ENCODE peak calls at places on chromosomes 12 and 14, in eight cellular contexts. One of them, this sample, is unnamed.

GRCh38 chr12:122681814-122682213 is 21.3 kb downstream of the HCAR2 start:
- DNase-seq in suprapubic skin: no peak
- DNase-seq in AG09309: peak
- DNase-seq in upper lobe of left lung: peak
- DNase-seq in ovary: no peak
- DNase-seq in BE2C: no peak
- DNase-seq in lung: peak
- DNase-seq in heart right ventricle: no peak
- DNase-seq in this sample: no peak

GRCh38 chr14:49977126-49977841 is 84.4 kb downstream of the ARF6 start:
- DNase-seq in suprapubic skin: no peak
- DNase-seq in AG09309: no peak
- DNase-seq in upper lobe of left lung: no peak
- DNase-seq in ovary: no peak
- DNase-seq in BE2C: no peak
- DNase-seq in lung: no peak
- DNase-seq in heart right ventricle: no peak
- DNase-seq in this sample: peak

GRCh38 chr12:97404549-97404948 is 58.1 kb upstream of the RMST start:
- DNase-seq in suprapubic skin: no peak
- DNase-seq in AG09309: no peak
- DNase-seq in upper lobe of left lung: peak
- DNase-seq in ovary: no peak
- DNase-seq in BE2C: peak
- DNase-seq in lung: no peak
- DNase-seq in heart right ventricle: no peak
- DNase-seq in this sample: no peak

GRCh38 chr14:101230161-101230850 is 326.8 kb upstream of the RTL1 start:
- DNase-seq in suprapubic skin: peak
- DNase-seq in AG09309: no peak
- DNase-seq in upper lobe of left lung: no peak
- DNase-seq in ovary: no peak
- DNase-seq in BE2C: no peak
- DNase-seq in lung: no peak
- DNase-seq in heart right ventricle: no peak
- DNase-seq in this sample: no peak

GRCh38 chr12:105876426-105876927 is 262.3 kb downstream of the NUAK1 start:
- DNase-seq in suprapubic skin: no peak
- DNase-seq in AG09309: no peak
- DNase-seq in upper lobe of left lung: no peak
- DNase-seq in ovary: no peak
- DNase-seq in BE2C: no peak
- DNase-seq in lung: no peak
- DNase-seq in heart right ventricle: no peak
- DNase-seq in this sample: no peak

GRCh38 chr12:13374783-13375182 is 178.3 kb downstream of the EMP1 start:
- DNase-seq in suprapubic skin: no peak
- DNase-seq in AG09309: no peak
- DNase-seq in upper lobe of left lung: no peak
- DNase-seq in ovary: no peak
- DNase-seq in BE2C: no peak
- DNase-seq in lung: no peak
- DNase-seq in heart right ventricle: peak
- DNase-seq in this sample: no peak

GRCh38 chr14:38243696-38244250 is 12.1 kb downstream of the CLEC14A start:
- DNase-seq in suprapubic skin: no peak
- DNase-seq in AG09309: peak
- DNase-seq in upper lobe of left lung: no peak
- DNase-seq in ovary: no peak
- DNase-seq in BE2C: no peak
- DNase-seq in lung: no peak
- DNase-seq in heart right ventricle: no peak
- DNase-seq in this sample: no peak

GRCh38 chr12:96434107-96434506 is 33.9 kb upstream of the CDK17 start:
- DNase-seq in suprapubic skin: no peak
- DNase-seq in AG09309: peak
- DNase-seq in upper lobe of left lung: peak
- DNase-seq in ovary: no peak
- DNase-seq in BE2C: no peak
- DNase-seq in lung: no peak
- DNase-seq in heart right ventricle: no peak
- DNase-seq in this sample: peak

GRCh38 chr14:97976861-97977260 is 1179.7 kb downstream of the VRK1 start:
- DNase-seq in suprapubic skin: peak
- DNase-seq in AG09309: no peak
- DNase-seq in upper lobe of left lung: peak
- DNase-seq in ovary: no peak
- DNase-seq in BE2C: no peak
- DNase-seq in lung: peak
- DNase-seq in heart right ventricle: peak
- DNase-seq in this sample: peak

GRCh38 chr12:122984612-122985358 is 4.3 kb downstream of the ARL6IP4 start:
- DNase-seq in suprapubic skin: no peak
- DNase-seq in AG09309: no peak
- DNase-seq in upper lobe of left lung: no peak
- DNase-seq in ovary: peak
- DNase-seq in BE2C: no peak
- DNase-seq in lung: no peak
- DNase-seq in heart right ventricle: peak
- DNase-seq in this sample: no peak

GRCh38 chr14:84108746-84109457 is 1421.0 kb upstream of the FLRT2 start:
- DNase-seq in suprapubic skin: no peak
- DNase-seq in AG09309: no peak
- DNase-seq in upper lobe of left lung: no peak
- DNase-seq in ovary: no peak
- DNase-seq in BE2C: no peak
- DNase-seq in lung: no peak
- DNase-seq in heart right ventricle: no peak
- DNase-seq in this sample: no peak

GRCh38 chr12:103012884-103013283 is 55.4 kb downstream of the ASCL1 start:
- DNase-seq in suprapubic skin: no peak
- DNase-seq in AG09309: no peak
- DNase-seq in upper lobe of left lung: no peak
- DNase-seq in ovary: no peak
- DNase-seq in BE2C: peak
- DNase-seq in lung: no peak
- DNase-seq in heart right ventricle: no peak
- DNase-seq in this sample: no peak

GRCh38 chr12:14961466-14962155 is at the start of gene ARHGDIB:
- DNase-seq in suprapubic skin: no peak
- DNase-seq in AG09309: no peak
- DNase-seq in upper lobe of left lung: peak
- DNase-seq in ovary: no peak
- DNase-seq in BE2C: no peak
- DNase-seq in lung: peak
- DNase-seq in heart right ventricle: peak
- DNase-seq in this sample: peak

GRCh38 chr12:14959463-14959862 is 1.9 kb downstream of the ARHGDIB start:
- DNase-seq in suprapubic skin: no peak
- DNase-seq in AG09309: no peak
- DNase-seq in upper lobe of left lung: no peak
- DNase-seq in ovary: no peak
- DNase-seq in BE2C: no peak
- DNase-seq in lung: no peak
- DNase-seq in heart right ventricle: no peak
- DNase-seq in this sample: no peak

GRCh38 chr12:14959916-14960315 is 1.5 kb downstream of the ARHGDIB start:
- DNase-seq in suprapubic skin: no peak
- DNase-seq in AG09309: no peak
- DNase-seq in upper lobe of left lung: no peak
- DNase-seq in ovary: no peak
- DNase-seq in BE2C: no peak
- DNase-seq in lung: no peak
- DNase-seq in heart right ventricle: no peak
- DNase-seq in this sample: no peak

GRCh38 chr12:14962180-14962579 is 779 bp upstream of the ARHGDIB start:
- DNase-seq in suprapubic skin: no peak
- DNase-seq in AG09309: no peak
- DNase-seq in upper lobe of left lung: no peak
- DNase-seq in ovary: no peak
- DNase-seq in BE2C: no peak
- DNase-seq in lung: no peak
- DNase-seq in heart right ventricle: no peak
- DNase-seq in this sample: no peak

DNA sequence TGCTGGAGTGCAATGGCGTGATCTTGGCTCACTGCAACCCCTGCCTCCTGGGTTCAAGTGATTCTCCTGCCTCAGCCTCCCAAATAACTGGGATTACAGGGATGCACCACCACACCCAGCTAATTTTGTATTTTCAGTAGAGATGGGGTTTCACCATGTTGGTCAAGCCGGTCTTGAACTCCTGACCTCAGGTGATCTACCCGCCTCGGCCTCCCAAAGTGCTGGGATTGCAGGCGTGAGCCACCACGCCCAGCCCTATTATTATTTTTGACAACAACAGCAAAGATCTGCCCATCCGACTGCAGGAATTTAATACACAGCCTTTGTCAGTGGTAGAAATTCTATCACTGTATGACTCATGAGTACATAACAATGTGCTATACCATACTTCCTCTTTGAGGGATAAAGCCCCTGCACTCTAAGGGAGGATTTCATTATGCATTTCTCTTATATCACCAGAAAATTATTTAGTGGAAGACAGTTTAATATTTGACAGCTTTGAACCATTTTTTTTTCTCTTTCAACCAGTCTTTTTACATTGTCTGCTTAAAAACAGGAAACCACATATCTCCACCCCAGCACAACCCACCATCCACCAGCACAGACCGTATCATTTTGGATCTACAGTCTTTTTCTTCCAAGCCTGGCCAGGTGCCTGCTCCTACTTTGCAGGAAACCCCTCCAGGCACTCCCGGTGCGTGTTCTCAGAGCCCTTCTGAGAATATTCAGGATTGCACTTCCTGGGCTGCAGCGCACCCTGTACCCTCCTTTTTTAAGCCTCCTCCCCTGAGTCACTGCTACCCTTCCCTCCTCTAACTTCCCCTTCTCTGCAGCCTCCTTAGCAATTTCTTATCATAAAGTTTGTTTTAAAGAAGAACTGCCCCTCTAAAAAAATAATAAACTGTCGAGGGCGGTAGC is 594 bp downstream of the ARHGDIB start:
- DNase-seq in suprapubic skin: no peak
- DNase-seq in AG09309: no peak
- DNase-seq in upper lobe of left lung: peak
- DNase-seq in ovary: no peak
- DNase-seq in BE2C: peak
- DNase-seq in lung: peak
- DNase-seq in heart right ventricle: peak
- DNase-seq in this sample: peak
- H3K4me3 ChIP-seq in suprapubic skin: peak
- H3K4me3 ChIP-seq in AG09309: no peak
- H3K4me3 ChIP-seq in upper lobe of left lung: peak
- H3K4me3 ChIP-seq in ovary: peak
- H3K4me3 ChIP-seq in BE2C: peak
- H3K4me3 ChIP-seq in lung: peak
- H3K4me3 ChIP-seq in heart right ventricle: peak
- H3K4me3 ChIP-seq in this sample: peak

GRCh38 chr12:59651230-59651920 is 55.5 kb downstream of the SLC16A7 start:
- DNase-seq in suprapubic skin: no peak
- DNase-seq in AG09309: no peak
- DNase-seq in upper lobe of left lung: no peak
- DNase-seq in ovary: no peak
- DNase-seq in BE2C: no peak
- DNase-seq in lung: no peak
- DNase-seq in heart right ventricle: no peak
- DNase-seq in this sample: no peak
- H3K4me3 ChIP-seq in suprapubic skin: no peak
- H3K4me3 ChIP-seq in AG09309: no peak
- H3K4me3 ChIP-seq in upper lobe of left lung: no peak
- H3K4me3 ChIP-seq in ovary: no peak
- H3K4me3 ChIP-seq in BE2C: no peak
- H3K4me3 ChIP-seq in lung: no peak
- H3K4me3 ChIP-seq in heart right ventricle: no peak
- H3K4me3 ChIP-seq in this sample: no peak

DNA sequence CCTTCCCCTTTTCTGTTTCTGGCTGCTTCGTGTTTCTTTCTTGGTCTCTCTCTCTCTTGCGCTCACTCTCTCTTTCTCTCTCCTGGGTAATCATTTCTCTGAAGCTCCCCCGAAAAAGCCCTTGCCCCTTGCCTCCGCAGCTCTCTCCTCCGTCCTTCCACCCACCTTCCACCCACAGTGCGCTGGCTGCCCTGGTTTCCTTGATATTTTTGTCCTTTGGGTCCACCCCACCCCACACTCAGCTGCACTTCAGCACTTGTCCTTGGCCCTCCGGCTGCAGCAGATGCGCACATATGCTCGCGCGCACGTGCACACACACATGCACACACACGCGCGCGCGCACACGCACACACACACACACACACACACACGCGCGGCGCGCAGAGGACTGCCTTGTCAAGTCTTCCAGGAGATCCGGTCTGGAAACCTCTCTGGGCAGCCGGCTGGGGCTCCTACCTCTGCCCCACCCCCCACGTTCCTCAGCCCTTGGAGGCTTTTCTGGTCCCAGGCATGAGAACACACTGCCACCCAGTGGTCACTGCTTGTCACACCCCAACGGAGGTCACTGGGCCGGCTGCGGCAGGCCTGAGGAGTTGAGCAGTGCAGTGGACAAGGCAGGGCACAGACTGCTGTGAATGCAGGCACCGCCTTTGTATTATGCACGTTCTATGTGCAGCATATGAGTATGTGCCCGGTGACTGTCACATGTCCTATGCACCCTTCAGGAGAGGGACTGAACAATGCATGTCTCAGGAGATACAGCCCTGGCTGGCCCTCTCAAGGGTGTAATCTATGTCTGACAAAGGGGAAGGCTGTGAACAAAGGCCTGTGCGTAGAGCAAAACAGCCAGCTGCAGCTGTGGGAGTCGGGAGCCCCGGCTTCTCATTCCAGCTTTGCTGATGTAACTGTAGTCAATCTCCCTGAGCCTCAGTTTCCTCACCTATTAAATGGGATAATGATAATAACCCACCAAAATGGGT is 6.5 kb downstream of the LAG3 start:
- DNase-seq in suprapubic skin: peak
- DNase-seq in AG09309: peak
- DNase-seq in upper lobe of left lung: peak
- DNase-seq in ovary: peak
- DNase-seq in BE2C: peak
- DNase-seq in lung: peak
- DNase-seq in heart right ventricle: peak
- DNase-seq in this sample: peak
- H3K4me3 ChIP-seq in suprapubic skin: peak
- H3K4me3 ChIP-seq in AG09309: peak
- H3K4me3 ChIP-seq in upper lobe of left lung: peak
- H3K4me3 ChIP-seq in ovary: peak
- H3K4me3 ChIP-seq in BE2C: peak
- H3K4me3 ChIP-seq in lung: peak
- H3K4me3 ChIP-seq in heart right ventricle: peak
- H3K4me3 ChIP-seq in this sample: peak

DNA sequence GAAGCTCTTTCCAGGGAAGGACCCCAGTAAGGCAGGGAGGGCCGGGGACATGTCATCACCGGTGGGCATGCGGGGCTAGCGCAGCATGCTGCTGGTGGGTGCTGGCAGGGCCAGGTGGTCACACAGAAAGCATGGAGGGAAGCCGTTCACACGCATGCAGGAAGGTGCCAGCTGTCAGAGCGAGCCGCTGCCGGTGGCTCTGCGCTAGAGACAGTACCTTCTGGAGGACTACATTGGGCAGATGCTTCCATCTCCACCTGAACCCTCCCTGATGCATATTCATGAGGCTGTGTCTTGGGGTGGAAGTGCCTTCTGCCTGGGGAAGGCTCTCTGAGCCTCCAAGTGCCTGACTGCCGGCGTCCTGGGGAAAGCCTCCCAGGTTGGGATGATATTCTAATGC is 203.8 kb downstream of the CALM1 start:
- DNase-seq in suprapubic skin: no peak
- DNase-seq in AG09309: no peak
- DNase-seq in upper lobe of left lung: no peak
- DNase-seq in ovary: no peak
- DNase-seq in BE2C: no peak
- DNase-seq in lung: no peak
- DNase-seq in heart right ventricle: no peak
- DNase-seq in this sample: no peak
- H3K4me3 ChIP-seq in suprapubic skin: no peak
- H3K4me3 ChIP-seq in AG09309: no peak
- H3K4me3 ChIP-seq in upper lobe of left lung: no peak
- H3K4me3 ChIP-seq in ovary: no peak
- H3K4me3 ChIP-seq in BE2C: no peak
- H3K4me3 ChIP-seq in lung: no peak
- H3K4me3 ChIP-seq in heart right ventricle: no peak
- H3K4me3 ChIP-seq in this sample: no peak

This sample was measured in naive thymus-derived CD4-positive, alpha-beta T cell.